ENCODE peak calls at places on chromosomes 2 and 18, in five cellular contexts. W is activated T-cell treated with anti-CD3 and anti-CD28 coated beads, Interleukin-2, amount 50 U/mL, for 72 hours; A is EH; Z is GM06990; S is COR-L47. I is an unnamed sample.

GRCh38 chr2:39325966-39326365 is 82.2 kb upstream of the CDKL4 start:
- DNase-seq in W (no peak), A (peak), Z (no peak), S (no peak), I (no peak)

GRCh38 chr2:112958428-112959108 is 19.2 kb upstream of the IL36G start:
- DNase-seq in W (peak), A (peak), Z (no peak), S (peak), I (peak)

GRCh38 chr2:157868993-157869392 is 7.1 kb downstream of the ACVR1 start:
- DNase-seq in W (no peak), A (peak), Z (no peak), S (no peak), I (no peak)

GRCh38 chr2:98701230-98701629 is 29.7 kb downstream of the MGAT4A start:
- DNase-seq in W (no peak), A (no peak), Z (no peak), S (no peak), I (no peak)

GRCh38 chr18:58660915-58661314 is 10.3 kb upstream of the MALT1 start:
- DNase-seq in W (no peak), A (no peak), Z (no peak), S (no peak), I (no peak)

GRCh38 chr2:104768694-104769093 is 85.2 kb upstream of the POU3F3 start:
- DNase-seq in W (no peak), A (peak), Z (no peak), S (no peak), I (no peak)

GRCh38 chr2:204840504-204840903 is 295.2 kb downstream of the PARD3B start:
- DNase-seq in W (no peak), A (no peak), Z (no peak), S (no peak), I (no peak)

GRCh38 chr2:63814114-63814513 is 27.6 kb upstream of the UGP2 start:
- DNase-seq in W (no peak), A (peak), Z (no peak), S (no peak), I (peak)

GRCh38 chr2:46951290-46952064 is 35.9 kb upstream of the MCFD2 start:
- DNase-seq in W (no peak), A (no peak), Z (no peak), S (no peak), I (no peak)

I was measured in NCI-H1417.